ENCODE peak calls at places on chromosomes 1 and 21, in nine cellular contexts. K is GM04503; J is activated naive CD4-positive, alpha-beta T cell; F is Calu3; Q is spleen; A is stomach; H is renal cortical epithelial cell; U is NCI-H1092; Y is amygdala. B is an unnamed sample.
A peak's percentile ranks its signal among the peaks of the same experiment; 100 is the strongest.

GRCh38 chr1:108199231-108199657 is 899 bp downstream of the SLC25A24 start:
- DNase-seq in Q (no peak), H (peak; percentile 84), A (no peak), U (no peak), K (peak; percentile 17), J (no peak), F (peak; percentile 5), Y (no peak), B (no peak)

GRCh38 chr1:182174202-182174855 is 112.8 kb upstream of the ZNF648 start:
- DNase-seq in A (no peak), F (no peak), K (no peak), Q (no peak), H (no peak), U (no peak), J (no peak), Y (no peak), B (no peak)

GRCh38 chr21:46356494-46357334 is 32.8 kb downstream of the PCNT start:
- DNase-seq in Q (no peak), U (no peak), K (no peak), Y (no peak), H (no peak), J (no peak), F (no peak), A (no peak), B (no peak)

GRCh38 chr1:17356387-17356992 is 15.5 kb upstream of the PADI6 start:
- DNase-seq in F (no peak), H (no peak), Y (no peak), Q (no peak), A (no peak), K (no peak), U (no peak), J (no peak), B (no peak)

GRCh38 chr21:16366207-16366606 is 636.4 kb downstream of the USP25 start:
- DNase-seq in H (no peak), J (no peak), Y (no peak), Q (no peak), K (no peak), U (no peak), A (no peak), F (no peak), B (no peak)

GRCh38 chr1:228120351-228121091 is 11.4 kb upstream of the MRPL55 start:
- DNase-seq in K (no peak), J (no peak), U (no peak), F (no peak), A (no peak), H (no peak), Y (no peak), Q (no peak), B (no peak)

GRCh38 chr1:172742599-172743500 is 83.9 kb downstream of the FASLG start:
- DNase-seq in Y (no peak), K (no peak), A (no peak), H (peak; percentile 43), U (no peak), Q (no peak), J (no peak), F (peak; percentile 16), B (no peak)

GRCh38 chr1:180851995-180852887 is 60.5 kb upstream of the KIAA1614 start:
- DNase-seq in J (no peak), Q (no peak), Y (no peak), F (no peak), H (no peak), K (no peak), U (no peak), A (no peak), B (no peak)

GRCh38 chr1:223840254-223840653 is 5.5 kb downstream of the TP53BP2 start:
- DNase-seq in Y (no peak), H (no peak), U (no peak), A (no peak), J (no peak), F (no peak), K (no peak), Q (no peak), B (no peak)

GRCh38 chr1:172670316-172670715 is 11.4 kb downstream of the FASLG start:
- DNase-seq in F (no peak), K (no peak), J (no peak), Y (no peak), Q (no peak), H (no peak), A (no peak), U (no peak), B (no peak)

GRCh38 chr1:191558389-191558788 is 599.9 kb upstream of the RGS18 start:
- DNase-seq in K (no peak), J (no peak), H (no peak), Q (no peak), Y (no peak), A (no peak), U (no peak), F (no peak), B (no peak)

GRCh38 chr1:201602413-201603265 is 63.7 kb downstream of the NAV1 start:
- DNase-seq in H (peak; percentile 88), A (no peak), K (peak; percentile 83), F (peak; percentile 43), U (no peak), Q (peak; percentile 28), Y (no peak), J (no peak), B (no peak)

GRCh38 chr1:45012639-45013278 is 705 bp downstream of the UROD start:
- DNase-seq in Y (peak; percentile 34), K (peak; percentile 18), A (peak; percentile 82), F (peak; percentile 57), U (no peak), J (no peak), H (peak; percentile 53), Q (peak; percentile 86), B (peak; percentile 73)

GRCh38 chr1:14881775-14882672 is 271.5 kb upstream of the TMEM51 start:
- DNase-seq in A (peak; percentile 34), U (no peak), J (no peak), K (no peak), F (no peak), H (no peak), Y (no peak), Q (no peak), B (no peak)

GRCh38 chr1:207807395-207808321 is 55.8 kb downstream of the CD46 start:
- DNase-seq in F (no peak), J (no peak), H (peak; percentile 24), A (peak; percentile 70), K (no peak), Y (no peak), U (no peak), Q (no peak), B (no peak)

GRCh38 chr1:231172411-231172810 is 10.6 kb downstream of the TRIM67 start:
- DNase-seq in K (no peak), Y (no peak), Q (no peak), H (no peak), F (no peak), A (no peak), U (no peak), J (no peak), B (no peak)

GRCh38 chr1:113456967-113457366 is 66.7 kb downstream of the MAGI3 start:
- DNase-seq in Y (no peak), U (no peak), F (peak; percentile 37), H (peak; percentile 97), J (no peak), A (peak; percentile 40), K (peak; percentile 86), Q (no peak), B (peak; percentile 17)

GRCh38 chr1:222105861-222106260 is 364.0 kb upstream of the DUSP10 start:
- DNase-seq in K (no peak), J (no peak), U (no peak), Q (no peak), F (no peak), H (no peak), Y (no peak), A (no peak), B (no peak)

GRCh38 chr1:151104630-151105029 is 34.1 kb downstream of the GABPB2 start:
- DNase-seq in F (no peak), K (no peak), Q (no peak), J (no peak), A (no peak), H (no peak), Y (no peak), U (no peak), B (no peak)

GRCh38 chr1:224340711-224341384 is 10.9 kb upstream of the NVL start:
- DNase-seq in A (peak; percentile 54), U (no peak), J (no peak), H (no peak), F (peak; percentile 29), Y (peak; percentile 1), K (no peak), Q (peak; percentile 86), B (no peak)

GRCh38 chr21:44874497-44875331 is 1.2 kb upstream of the PTTG1IP start:
- DNase-seq in U (peak; percentile 32), K (no peak), Y (no peak), Q (peak; percentile 93), H (peak; percentile 22), J (no peak), A (peak; percentile 66), F (no peak), B (peak; percentile 56)

GRCh38 chr21:36127250-36127904 is 7.5 kb upstream of the CBR3 start:
- DNase-seq in H (no peak), J (no peak), A (peak; percentile 19), Y (no peak), F (no peak), K (no peak), U (no peak), Q (no peak), B (no peak)

GRCh38 chr1:40626383-40626770 is 39.1 kb downstream of the RIMS3 start:
- DNase-seq in J (no peak), U (no peak), F (no peak), Y (no peak), K (no peak), H (no peak), A (no peak), Q (no peak), B (no peak)

GRCh38 chr21:29849735-29850176 is 90.0 kb downstream of the GRIK1 start:
- DNase-seq in H (peak; percentile 55), K (no peak), Y (peak; percentile 12), F (peak; percentile 48), Q (no peak), U (peak; percentile 64), J (no peak), A (peak; percentile 35), B (peak; percentile 21)

GRCh38 chr1:243473281-243474210 is 217.7 kb downstream of the SDCCAG8 start:
- DNase-seq in J (no peak), Y (no peak), U (no peak), F (no peak), H (peak; percentile 70), K (no peak), A (no peak), Q (no peak), B (no peak)

GRCh38 chr1:66925944-66926343 is 1.2 kb downstream of the MIER1 start:
- DNase-seq in Y (no peak), J (no peak), H (no peak), U (no peak), F (no peak), K (no peak), A (no peak), Q (no peak), B (no peak)

GRCh38 chr1:12617511-12617900 is 504 bp downstream of the DHRS3 start:
- DNase-seq in K (no peak), H (no peak), U (no peak), J (no peak), Q (peak; percentile 41), A (peak; percentile 55), Y (no peak), F (peak; percentile 33), B (no peak)

GRCh38 chr1:231240883-231241735 is at the start of gene GNPAT:
- DNase-seq in J (peak; percentile 84), F (peak; percentile 94), U (peak; percentile 82), A (peak; percentile 90), H (peak; percentile 56), Q (peak; percentile 97), Y (peak; percentile 79), K (no peak), B (peak; percentile 68)

GRCh38 chr1:156908955-156909354 is 11.5 kb upstream of the LRRC71 start:
- DNase-seq in J (no peak), H (no peak), U (no peak), Q (no peak), K (no peak), Y (no peak), F (no peak), A (no peak), B (no peak)